ENCODE peak calls at places on chromosomes 6 and 20, in seven cellular contexts. T is H1, A is HepG2, K is IMR-90, F is HCT116, I is GM12878, L is K562. W is an unnamed sample.
A peak's percentile ranks its signal among the peaks of the same experiment; 100 is the strongest.

GRCh38 chr20:49122920-49123319 is 65.2 kb downstream of the STAU1 start:
- DNase-seq in I (no peak), L (no peak), A (no peak), K (no peak), F (no peak), T (no peak), W (no peak)

GRCh38 chr20:1631309-1632227 is 11.8 kb upstream of the SIRPB1 start:
- DNase-seq in F (no peak), I (no peak), T (no peak), L (no peak), K (no peak), A (no peak), W (no peak)

GRCh38 chr20:1462834-1463233 is 3.8 kb downstream of the NSFL1C start:
- DNase-seq in A (no peak), L (no peak), F (no peak), I (peak; percentile 26), T (no peak), K (no peak), W (no peak)

GRCh38 chr20:48668451-48668946 is 159.3 kb downstream of the PREX1 start:
- DNase-seq in L (no peak), A (peak; percentile 21), T (no peak), I (no peak), K (no peak), F (no peak), W (no peak)

GRCh38 chr6:151269318-151269995 is 29.7 kb downstream of the AKAP12 start:
- DNase-seq in L (no peak), F (no peak), I (no peak), T (no peak), A (no peak), K (peak; percentile 50), W (peak; percentile 65)

GRCh38 chr6:112296122-112296521 is 41.8 kb upstream of the LAMA4 start:
- DNase-seq in T (no peak), L (peak; percentile 20), I (no peak), F (peak; percentile 27), A (peak; percentile 32), K (peak; percentile 67), W (peak; percentile 62)

GRCh38 chr20:44581515-44581914 is 864 bp upstream of the PKIG start:
- DNase-seq in L (no peak), A (no peak), T (no peak), F (no peak), I (no peak), K (no peak), W (peak; percentile 49)

GRCh38 chr6:93789532-93789931 is 370.2 kb upstream of the EPHA7 start:
- DNase-seq in L (no peak), T (no peak), F (no peak), A (no peak), K (no peak), I (no peak), W (no peak)

GRCh38 chr6:32189742-32190053 is 304 bp downstream of the PBX2 start:
- DNase-seq in I (no peak), F (no peak), T (no peak), A (no peak), L (peak; percentile 53), K (no peak), W (no peak)

GRCh38 chr20:17622851-17623508 is 53.1 kb downstream of the DSTN start:
- DNase-seq in T (no peak), A (no peak), K (no peak), L (no peak), I (no peak), F (no peak), W (no peak)

GRCh38 chr6:63882208-63882607 is 246.6 kb downstream of the PHF3 start:
- DNase-seq in K (no peak), L (no peak), F (peak; percentile 7), T (no peak), A (peak; percentile 8), I (no peak), W (no peak)

GRCh38 chr20:43748274-43748673 is 21.5 kb upstream of the GTSF1L start:
- DNase-seq in I (no peak), L (no peak), T (no peak), K (peak; percentile 40), A (no peak), F (no peak), W (no peak)

GRCh38 chr6:166474721-166475565 is 92.2 kb upstream of the MPC1 start:
- DNase-seq in K (no peak), I (no peak), T (no peak), L (no peak), F (no peak), A (no peak), W (no peak)

GRCh38 chr6:53020005-53020744 is 25.1 kb upstream of the GSTA4 start:
- DNase-seq in F (no peak), L (peak; percentile 70), A (no peak), I (no peak), T (no peak), K (peak; percentile 72), W (no peak)

GRCh38 chr6:446418-447366 is 55.1 kb downstream of the IRF4 start:
- DNase-seq in A (no peak), K (no peak), F (no peak), L (no peak), I (no peak), T (no peak), W (no peak)

GRCh38 chr20:45223136-45223535 is 2.0 kb downstream of the SEMG2 start:
- DNase-seq in L (no peak), F (no peak), A (no peak), K (no peak), I (no peak), T (no peak), W (no peak)

GRCh38 chr20:57320358-57320757 is 9.2 kb upstream of the SPO11 start:
- DNase-seq in T (no peak), K (no peak), L (no peak), F (no peak), A (no peak), I (no peak), W (no peak)

DNA sequence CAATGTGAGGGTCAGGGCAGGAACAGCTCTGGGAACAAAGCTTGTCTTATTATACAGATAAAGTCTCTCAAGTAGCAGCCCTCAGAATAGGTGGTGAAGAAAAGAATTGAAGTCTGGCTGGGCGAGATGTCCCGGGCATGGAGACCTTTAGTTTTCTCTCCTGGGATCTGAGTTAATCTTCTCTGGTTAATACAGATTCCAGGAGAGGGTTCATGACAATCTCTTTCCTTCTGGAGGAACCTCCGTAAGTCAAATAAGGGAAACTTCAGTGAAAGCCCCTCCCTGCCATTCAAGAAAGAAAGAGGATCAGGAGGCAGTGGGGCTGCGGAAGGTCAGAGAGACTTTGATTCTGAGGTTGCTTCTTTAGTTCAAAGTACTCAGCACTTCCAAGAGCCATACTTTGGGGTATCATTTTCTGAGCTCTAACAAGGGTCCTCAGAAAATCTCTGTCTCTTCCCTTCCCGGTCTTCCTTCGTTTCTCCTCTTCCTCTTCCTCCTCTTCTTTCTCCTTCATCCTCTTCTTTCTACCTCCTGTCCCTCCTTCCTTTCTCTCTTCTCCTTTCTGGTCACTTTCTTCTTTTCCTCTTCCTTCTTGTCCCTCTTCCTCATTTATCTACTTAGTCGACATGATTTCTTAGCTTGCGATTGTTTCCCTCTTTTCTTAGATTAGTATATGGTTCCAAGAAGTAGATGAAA is 4.6 kb upstream of the ZNF184 start:
- DNase-seq in T (no peak), A (no peak), F (no peak), L (no peak), I (no peak), K (no peak), W (no peak)
- H2AFZ ChIP-seq in T (no peak overlapping the region), A (no peak overlapping the region), F (no peak overlapping the region), L (peak overlapping the region; percentile 95), I (peak overlapping the region; percentile 98), K (no peak overlapping the region), W (no peak overlapping the region)

GRCh38 chr6:131134950-131135243 is 370 bp upstream of the AKAP7 start:
- DNase-seq in A (no peak), L (no peak), I (no peak), F (no peak), K (no peak), T (no peak), W (no peak)

GRCh38 chr6:131134220-131134831 is 941 bp upstream of the AKAP7 start:
- DNase-seq in K (no peak), I (no peak), A (no peak), L (no peak), F (no peak), T (no peak), W (no peak)

GRCh38 chr6:131136021-131136847 is 967 bp downstream of the AKAP7 start:
- DNase-seq in A (peak; percentile 73), I (no peak), K (peak; percentile 40), L (no peak), T (no peak), F (no peak), W (peak; percentile 60)

GRCh38 chr6:131132360-131132759 is 2.9 kb upstream of the AKAP7 start:
- DNase-seq in L (no peak), F (no peak), A (no peak), I (no peak), T (no peak), K (no peak), W (no peak)

GRCh38 chr6:131135244-131136020 is at the start of gene AKAP7:
- DNase-seq in I (no peak), F (peak; percentile 52), K (peak; percentile 39), L (peak; percentile 79), T (peak; percentile 15), A (peak; percentile 64), W (peak; percentile 67)
- TF ChIP-seq POLR2A in I (no peak), F (no peak), K (no peak), L (peak; percentile 27), T (peak; percentile 85), A (peak; percentile 24), W (peak; percentile 64)

GRCh38 chr20:46309945-46310344 is 1.6 kb upstream of the CDH22 start:
- DNase-seq in T (no peak), A (no peak), I (no peak), L (no peak), F (no peak), K (no peak), W (no peak)

GRCh38 chr20:46311039-46311650 is 2.8 kb upstream of the CDH22 start:
- DNase-seq in F (no peak), T (no peak), I (no peak), L (no peak), A (peak; percentile 58), K (no peak), W (no peak)

GRCh38 chr20:46312945-46313861 is 4.9 kb upstream of the CDH22 start:
- DNase-seq in I (no peak), K (no peak), F (no peak), L (no peak), A (no peak), T (no peak), W (no peak)

GRCh38 chr20:46312075-46312944 is 4.0 kb upstream of the CDH22 start:
- DNase-seq in T (peak; percentile 46), F (no peak), I (no peak), A (peak; percentile 24), L (peak; percentile 74), K (no peak), W (no peak)

GRCh38 chr20:46311719-46312074 is 3.4 kb upstream of the CDH22 start:
- DNase-seq in I (no peak), A (no peak), T (no peak), L (no peak), F (no peak), K (no peak), W (no peak)
- H2AFZ ChIP-seq in I (no peak overlapping the region), A (no peak overlapping the region), T (no peak overlapping the region), L (peak overlapping the region; percentile 70), F (no peak overlapping the region), K (no peak overlapping the region), W (no peak overlapping the region)

DNA sequence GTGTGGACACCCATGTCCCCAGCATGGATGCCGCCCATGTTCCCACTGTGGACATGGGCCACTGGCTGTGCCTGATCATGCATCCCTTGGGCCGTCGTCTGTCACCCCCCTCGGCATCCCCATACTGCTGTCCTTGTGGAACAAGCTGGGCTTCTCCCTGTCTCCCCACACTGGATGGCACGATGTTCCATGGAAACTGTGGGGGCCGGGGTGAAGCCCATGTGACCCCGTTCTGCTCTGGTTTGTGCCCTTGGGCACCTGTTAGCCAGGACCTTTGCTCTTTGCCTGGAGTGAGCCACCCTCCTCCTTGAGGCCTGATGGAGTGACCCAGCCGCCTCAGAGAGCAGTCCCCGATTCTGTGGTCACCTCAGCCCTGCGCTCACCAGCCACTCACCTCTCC is 7.6 kb upstream of the FRMD1 start:
- DNase-seq in A (no peak), I (no peak), L (no peak), F (no peak), K (no peak), T (no peak), W (no peak)
- TF ChIP-seq POLR2A in A (no peak), I (no peak), L (no peak), F (no peak), K (no peak), T (no peak), W (no peak)

W was measured in endothelial cell of umbilical vein.